ENCODE peak calls at places on chromosome 9, in four cellular contexts. C is kidney; N is pancreas; Y is CD8-positive, alpha-beta T cell. J is an unnamed sample.
A peak's percentile ranks its signal among the peaks of the same experiment; 100 is the strongest.

GRCh38 chr9:96604005-96604320 is 15.7 kb downstream of the CDC14B start:
- DNase-seq in Y (no peak), C (no peak), N (no peak), J (no peak)

GRCh38 chr9:135552698-135553161 is 6.8 kb downstream of the OBP2A start:
- DNase-seq in N (no peak), Y (no peak), C (no peak), J (no peak)

GRCh38 chr9:96480736-96481135 is 30.8 kb downstream of the HABP4 start:
- DNase-seq in N (no peak), C (no peak), Y (no peak), J (no peak)

GRCh38 chr9:129489838-129490582 is 130.9 kb downstream of the C9orf50 start:
- DNase-seq in N (peak; percentile 54), C (no peak), Y (peak; percentile 73), J (no peak)

GRCh38 chr9:129694265-129694664 is 28.8 kb downstream of the PRRX2 start:
- DNase-seq in N (no peak), Y (no peak), C (no peak), J (no peak)

GRCh38 chr9:34976441-34976840 is 13.1 kb upstream of the DNAJB5 start:
- DNase-seq in C (no peak), Y (no peak), N (no peak), J (no peak)

GRCh38 chr9:2181794-2182193 is 166.6 kb downstream of the SMARCA2 start:
- DNase-seq in Y (no peak), C (no peak), N (no peak), J (peak; percentile 0)

GRCh38 chr9:37026085-37026935 is 7.8 kb downstream of the PAX5 start:
- DNase-seq in Y (no peak), C (peak; percentile 72), N (peak; percentile 20), J (no peak)

GRCh38 chr9:120289990-120290925 is 289.7 kb downstream of the CDK5RAP2 start:
- DNase-seq in Y (no peak), C (no peak), N (no peak), J (no peak)

GRCh38 chr9:5820425-5820824 is 12.5 kb downstream of the ERMP1 start:
- DNase-seq in Y (no peak), N (no peak), C (no peak), J (no peak)

GRCh38 chr9:79796411-79796810 is 224.6 kb downstream of the TLE4 start:
- DNase-seq in Y (no peak), C (no peak), N (no peak), J (no peak)

GRCh38 chr9:80874276-80874675 is 815.1 kb downstream of the TLE1 start:
- DNase-seq in N (no peak), Y (no peak), C (no peak), J (peak; percentile 62)

GRCh38 chr9:136581614-136582447 is 36.0 kb upstream of the NOTCH1 start:
- DNase-seq in Y (no peak), C (no peak), N (no peak), J (no peak)

GRCh38 chr9:16146661-16147060 is 593.8 kb downstream of the CCDC171 start:
- DNase-seq in C (no peak), Y (no peak), N (no peak), J (no peak)

GRCh38 chr9:132946624-132947295 is 2.3 kb upstream of the TSC1 start:
- DNase-seq in N (no peak), C (no peak), Y (no peak), J (peak; percentile 67)

GRCh38 chr9:137550241-137550621 is at the start of gene PNPLA7:
- DNase-seq in N (peak; percentile 90), C (peak; percentile 96), Y (peak; percentile 52), J (peak; percentile 88)

GRCh38 chr9:100222674-100223073 is 123.6 kb downstream of the INVS start:
- DNase-seq in C (no peak), Y (no peak), N (no peak), J (peak; percentile 53)

GRCh38 chr9:78989031-78989658 is 582.6 kb upstream of the TLE4 start:
- DNase-seq in C (no peak), Y (no peak), N (no peak), J (no peak)

GRCh38 chr9:70479880-70480291 is 65.4 kb upstream of the KLF9 start:
- DNase-seq in C (no peak), N (peak; percentile 30), Y (no peak), J (peak; percentile 50)

GRCh38 chr9:128128836-128129590 is 1.5 kb upstream of the PTGES2 start:
- DNase-seq in Y (no peak), N (no peak), C (peak; percentile 84), J (no peak)

GRCh38 chr9:88326936-88327335 is 61.3 kb upstream of the SPIN1 start:
- DNase-seq in Y (no peak), C (no peak), N (no peak), J (no peak)

GRCh38 chr9:90326219-90326618 is 316.4 kb downstream of the DIRAS2 start:
- DNase-seq in N (no peak), Y (no peak), C (no peak), J (no peak)

GRCh38 chr9:13555516-13555915 is 276.0 kb upstream of the MPDZ start:
- DNase-seq in N (no peak), C (no peak), Y (no peak), J (no peak)

GRCh38 chr9:4174781-4175180 is 125.1 kb downstream of the GLIS3 start:
- DNase-seq in N (no peak), Y (no peak), C (no peak), J (no peak)

GRCh38 chr9:6931913-6932312 is 174.1 kb downstream of the KDM4C start:
- DNase-seq in Y (no peak), C (no peak), N (no peak), J (peak; percentile 24)

GRCh38 chr9:86634501-86634900 is 280.3 kb upstream of the TUT7 start:
- DNase-seq in C (no peak), Y (no peak), N (no peak), J (no peak)

GRCh38 chr9:27880135-27880534 is 306.9 kb upstream of the C9orf72 start:
- DNase-seq in C (no peak), N (no peak), Y (no peak), J (no peak)

GRCh38 chr9:109319072-109319630 is 1.7 kb downstream of the EPB41L4B start:
- DNase-seq in N (peak; percentile 65), C (no peak), Y (no peak), J (peak; percentile 54)

DNA sequence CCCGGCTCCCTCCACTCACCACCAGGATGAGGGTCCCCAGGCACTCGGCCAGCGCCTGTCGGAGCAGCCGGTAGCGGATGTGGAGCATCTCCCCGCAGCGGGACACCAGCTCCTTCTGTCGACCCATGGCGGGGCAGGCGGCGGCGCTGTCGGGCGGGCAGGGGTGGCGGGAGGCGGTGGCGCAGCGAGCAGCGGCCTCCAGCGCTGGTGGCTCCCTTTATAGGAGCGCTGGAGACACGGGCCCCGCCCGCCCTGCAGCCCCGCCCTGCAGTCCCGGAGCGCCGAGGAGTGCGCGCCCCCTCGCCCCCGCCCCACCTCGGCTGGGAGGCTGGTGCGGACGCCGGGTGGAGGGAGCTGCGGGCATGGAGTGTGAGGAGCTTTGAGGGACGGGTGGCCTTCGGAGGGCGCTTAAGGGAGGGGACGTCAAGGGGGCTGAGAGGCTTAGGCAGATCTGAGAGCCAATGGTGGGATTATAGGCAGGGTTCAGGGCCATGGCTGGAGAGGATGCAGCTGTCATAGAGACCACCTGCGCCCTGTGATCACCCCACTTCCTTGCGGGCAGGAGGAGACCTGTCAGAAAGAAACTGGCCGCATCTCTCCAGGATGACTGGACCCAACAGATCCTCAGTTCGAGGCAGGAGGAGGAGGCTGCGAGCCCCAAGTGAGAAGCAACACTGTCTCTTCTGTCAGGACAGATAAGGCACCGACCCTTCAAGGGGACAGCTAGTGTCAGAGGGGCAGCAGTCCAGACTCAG is at the start of gene AQP3:
- DNase-seq in N (peak; percentile 74), Y (peak; percentile 76), C (peak; percentile 87), J (peak; percentile 47)
- TF ChIP-seq CTCF in N (no peak), Y (no peak), C (peak; percentile 22), J (no peak)

GRCh38 chr9:92722386-92723298 is 42.0 kb downstream of the BICD2 start:
- DNase-seq in Y (no peak), N (no peak), C (no peak), J (no peak)

GRCh38 chr9:92719028-92719647 is 45.5 kb downstream of the BICD2 start:
- DNase-seq in Y (no peak), C (no peak), N (no peak), J (no peak)

GRCh38 chr9:92721548-92721947 is 43.1 kb downstream of the BICD2 start:
- DNase-seq in Y (no peak), C (no peak), N (no peak), J (no peak)

GRCh38 chr9:92720209-92720765 is 44.3 kb downstream of the BICD2 start:
- DNase-seq in Y (no peak), C (no peak), N (no peak), J (no peak)

DNA sequence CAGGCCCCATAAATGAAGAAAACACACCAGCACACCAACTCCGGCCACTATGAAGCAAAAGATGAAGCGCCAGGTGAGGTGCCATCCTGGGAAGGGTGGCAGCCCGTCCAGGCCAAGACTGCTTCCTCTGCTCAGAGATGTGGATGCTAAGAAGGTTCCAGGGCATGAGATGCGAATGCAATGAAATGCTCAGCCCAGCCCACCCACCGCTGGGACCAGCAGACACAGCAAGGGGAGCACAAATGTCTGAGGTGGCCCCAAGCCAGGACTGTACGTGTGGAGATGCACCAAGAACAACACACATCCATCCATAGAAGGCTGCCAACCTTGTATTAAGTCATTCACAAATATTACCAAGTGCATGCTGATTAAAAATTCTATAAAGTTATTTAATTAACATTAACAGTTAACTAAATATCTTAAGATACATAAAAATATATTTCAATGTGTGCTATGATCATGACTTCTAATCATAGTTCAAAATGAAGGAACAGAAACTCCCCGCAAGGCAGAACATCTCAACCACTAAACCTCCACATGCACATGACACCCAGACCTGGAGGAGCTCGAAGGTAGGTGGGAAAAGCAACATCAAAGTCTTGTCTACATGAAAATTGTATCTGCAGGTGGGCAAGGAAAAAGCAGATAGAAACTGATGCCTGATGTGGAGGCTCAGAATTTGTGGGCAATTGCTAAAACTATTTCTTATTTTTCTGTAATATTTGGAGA is 43.7 kb downstream of the BICD2 start:
- DNase-seq in N (no peak), C (no peak), Y (no peak), J (no peak)
- H3K27ac ChIP-seq in N (no peak overlapping the region), C (no peak overlapping the region), Y (no peak overlapping the region), J (peak overlapping the region; percentile 99)

GRCh38 chr9:77177894-77178794 is 810 bp downstream of the VPS13A start:
- DNase-seq in N (peak; percentile 33), C (peak; percentile 80), Y (peak; percentile 44), J (peak; percentile 62)
- TF ChIP-seq CTCF in N (no peak), C (no peak), Y (no peak), J (no peak)

GRCh38 chr9:72863456-72864094 is 89.3 kb downstream of the ALDH1A1 start:
- DNase-seq in C (no peak), Y (no peak), N (no peak), J (no peak)
- H3K27ac ChIP-seq in C (no peak overlapping the region), Y (no peak overlapping the region), N (no peak overlapping the region), J (no peak overlapping the region)

J was measured in RWPE1.